ENCODE peak calls at places on chromosomes 11 and 22, in five cellular contexts. R is SK-N-SH, U is MM.1S, A is HCT116, J is GM23248. M is an unnamed sample. For H3K9me2, the result is how much of the 10 kb centered on the place peaks cover.

GRCh38 chr22:50282361-50283144 is 12.4 kb upstream of the MAPK11 start:
- DNase-seq in J (peak), R (no peak), A (peak), U (no peak), M (peak)

GRCh38 chr11:113401718-113402117 is 14.1 kb downstream of the ANKK1 start:
- DNase-seq in R (peak), J (peak), A (peak), U (no peak), M (peak)

GRCh38 chr22:35072939-35073338 is 7.0 kb downstream of the ISX start:
- DNase-seq in R (no peak), J (peak), U (no peak), A (no peak), M (peak)

GRCh38 chr11:1205121-1205986 is 17.5 kb upstream of the MUC5B start:
- DNase-seq in R (peak), A (no peak), U (no peak), J (no peak), M (no peak)

GRCh38 chr22:47918936-47919505 is 1156.6 kb downstream of the TBC1D22A start:
- DNase-seq in A (no peak), R (no peak), U (peak), J (no peak), M (no peak)

GRCh38 chr11:32088117-32088941 is 2.5 kb upstream of the RCN1 start:
- DNase-seq in R (peak), U (peak), A (no peak), J (peak), M (peak)

GRCh38 chr11:792873-793272 is 3.0 kb upstream of the CEND1 start:
- DNase-seq in R (no peak), U (no peak), J (no peak), A (no peak), M (no peak)

GRCh38 chr11:76285397-76285796 is 79.1 kb upstream of the WNT11 start:
- DNase-seq in R (no peak), A (no peak), J (no peak), U (no peak), M (no peak)

GRCh38 chr11:79097279-79097875 is 343.5 kb downstream of the TENM4 start:
- DNase-seq in A (no peak), U (no peak), J (no peak), R (no peak), M (no peak)

GRCh38 chr11:131042711-131043110 is 126.4 kb upstream of the SNX19 start:
- DNase-seq in R (no peak), J (no peak), A (no peak), U (no peak), M (peak)

GRCh38 chr11:78961938-78962701 is 387.5 kb upstream of the NARS2 start:
- DNase-seq in U (no peak), R (peak), A (no peak), J (peak), M (peak)

DNA sequence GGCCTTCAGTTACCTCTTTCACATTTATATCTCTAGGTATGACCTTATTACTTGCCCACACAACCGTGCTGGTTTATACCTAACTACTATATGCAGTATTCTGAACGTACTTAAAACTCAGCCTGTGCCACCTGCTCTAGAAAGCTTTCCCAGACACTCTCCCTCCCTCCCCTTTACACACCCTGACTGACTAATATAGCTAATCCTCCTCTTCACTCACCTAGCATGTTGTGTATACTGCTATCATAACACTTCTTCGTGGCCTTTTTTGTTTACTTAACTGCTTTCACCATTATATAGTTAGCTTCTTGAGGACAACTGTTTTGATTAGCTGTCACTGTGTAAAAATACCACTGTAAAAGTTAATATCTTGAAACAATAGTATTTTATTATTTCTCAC is 23.5 kb downstream of the RNF214 start:
- DNase-seq in J (no peak), U (no peak), R (no peak), A (no peak), M (peak)
- TF ChIP-seq EZH2phosphoT487 in J (no peak), U (no peak), R (no peak), A (no peak), M (no peak)

GRCh38 chr11:62555464-62556092 is 9.0 kb upstream of the AHNAK start:
- DNase-seq in U (peak), J (peak), R (peak), A (no peak), M (peak)
- H3K9ac ChIP-seq in U (peak), J (peak), R (peak), A (peak), M (peak)

GRCh38 chr22:23752750-23753149 is 1.5 kb downstream of the VPREB3 start:
- DNase-seq in A (no peak), U (no peak), J (no peak), R (no peak), M (no peak)

GRCh38 chr22:23751441-23751996 is 607 bp upstream of the ZNF70 start:
- DNase-seq in R (no peak), J (no peak), A (no peak), U (no peak), M (no peak)

GRCh38 chr22:23753371-23753770 is 854 bp downstream of the VPREB3 start:
- DNase-seq in J (no peak), U (no peak), R (no peak), A (no peak), M (no peak)

GRCh38 chr22:23750744-23751440 is at the start of gene ZNF70:
- DNase-seq in R (peak), J (peak), A (peak), U (peak), M (peak)

DNA sequence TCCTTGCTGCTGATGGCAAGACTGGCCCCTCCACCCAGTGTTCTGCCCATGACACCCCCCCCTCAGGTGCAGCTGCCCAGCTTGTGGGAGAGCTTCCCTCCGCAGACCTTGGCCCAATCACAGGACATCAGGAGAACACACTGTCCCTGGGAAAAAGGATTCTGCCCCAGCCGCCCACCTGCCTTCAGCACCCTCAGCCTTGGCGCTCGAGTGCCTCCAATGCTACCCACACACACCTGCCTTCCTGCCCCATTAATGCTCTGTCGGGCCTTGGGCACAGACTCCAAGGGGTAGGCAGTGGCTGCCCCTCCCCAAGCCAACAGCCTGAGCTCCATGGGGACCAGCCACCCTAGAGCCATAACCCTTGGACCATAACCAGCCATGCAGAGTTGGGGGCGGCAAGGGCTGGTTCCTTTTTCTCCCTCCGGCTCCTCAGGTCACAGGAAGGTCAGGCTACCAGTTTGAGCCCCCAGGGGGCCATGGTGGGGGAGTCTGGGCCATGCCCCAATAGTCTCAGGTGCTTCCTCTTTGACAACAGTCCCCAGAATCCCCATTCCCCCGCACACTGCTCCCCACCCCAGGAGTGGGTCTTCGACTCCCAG is 1.3 kb upstream of the ZNF70 start:
- DNase-seq in A (no peak), R (peak), U (no peak), J (no peak), M (no peak)
- H3K9me2 ChIP-seq in A (under half), R (under half), U (under half), J (under half), M (under half)

DNA sequence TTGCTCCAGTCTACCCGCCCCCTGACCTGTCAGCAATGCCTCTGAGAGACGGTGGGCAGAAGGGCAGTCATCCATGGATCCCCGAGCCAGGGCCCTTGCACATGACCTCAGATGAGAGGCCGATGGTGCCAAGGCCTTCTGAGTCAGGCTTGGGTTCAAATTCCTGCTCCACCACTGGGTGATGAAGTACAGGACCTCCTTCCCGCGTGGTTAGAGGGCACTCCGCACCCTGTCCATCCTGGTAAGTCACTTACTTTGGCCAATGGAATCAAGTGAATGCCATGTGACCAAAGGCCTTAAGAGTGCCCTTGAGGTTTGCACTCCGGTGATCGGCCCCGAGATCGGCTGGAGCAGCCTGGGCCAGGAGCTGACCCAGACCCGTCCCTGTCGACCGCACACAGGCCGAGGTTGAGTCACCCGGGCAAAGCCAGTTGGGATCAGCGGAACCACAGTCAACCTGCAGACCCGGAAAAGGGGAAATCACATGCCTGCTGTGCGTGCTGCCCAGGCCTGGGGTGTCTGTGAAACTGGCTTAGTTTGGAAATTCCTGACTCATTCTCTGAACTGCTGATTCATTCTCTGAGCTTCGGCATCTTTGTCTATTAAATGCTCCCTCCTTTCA is 48.9 kb downstream of the RTL6 start:
- DNase-seq in U (no peak), J (peak), R (no peak), A (no peak), M (peak)
- TF ChIP-seq EZH2phosphoT487 in U (no peak), J (no peak), R (no peak), A (no peak), M (no peak)

GRCh38 chr11:35038211-35038930 is 100.6 kb upstream of the CD44 start:
- DNase-seq in U (no peak), J (no peak), R (peak), A (no peak), M (peak)

GRCh38 chr11:35033011-35033410 is 106.0 kb upstream of the CD44 start:
- DNase-seq in J (no peak), U (no peak), R (no peak), A (no peak), M (no peak)

GRCh38 chr11:35034401-35034800 is 104.6 kb upstream of the CD44 start:
- DNase-seq in U (no peak), A (no peak), J (no peak), R (no peak), M (no peak)

GRCh38 chr11:35036642-35037041 is 102.3 kb upstream of the CD44 start:
- DNase-seq in R (no peak), U (no peak), A (no peak), J (no peak), M (no peak)

DNA sequence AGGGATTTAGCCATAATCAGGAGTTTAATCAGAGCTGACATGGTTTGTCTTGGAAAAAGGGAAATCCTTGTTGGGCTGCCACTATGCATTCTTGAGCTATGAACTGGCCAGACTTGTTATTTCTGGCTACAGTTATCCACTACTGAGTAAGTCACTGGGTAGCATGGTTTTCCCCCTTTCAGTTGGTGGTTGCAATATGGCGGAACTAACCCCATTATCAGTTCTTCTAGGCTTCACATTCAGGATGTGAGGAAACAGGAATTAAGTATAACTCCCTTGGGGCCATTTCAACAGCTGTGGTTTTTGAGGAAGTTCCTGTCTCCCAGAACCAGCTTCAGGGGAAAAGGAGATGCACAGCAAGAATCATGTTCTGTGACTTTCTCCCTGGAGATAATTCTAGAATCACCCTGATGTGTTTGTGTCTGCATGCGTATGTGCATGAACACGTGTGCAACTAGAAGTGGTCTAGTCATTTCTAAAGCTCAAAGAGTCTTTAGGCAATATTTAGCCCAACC is 103.0 kb upstream of the CD44 start:
- DNase-seq in A (no peak), U (no peak), R (no peak), J (peak), M (peak)
- H3K9ac ChIP-seq in A (no peak), U (no peak), R (no peak), J (peak), M (no peak)

GRCh38 chr11:132901638-132902610 is 630.4 kb downstream of the OPCML start:
- DNase-seq in R (no peak), U (no peak), J (peak), A (no peak), M (no peak)

GRCh38 chr11:132898021-132898420 is 634.3 kb downstream of the OPCML start:
- DNase-seq in J (no peak), A (no peak), U (no peak), R (no peak), M (no peak)

GRCh38 chr11:132894598-132894997 is 637.7 kb downstream of the OPCML start:
- DNase-seq in R (no peak), U (no peak), A (no peak), J (no peak), M (no peak)

GRCh38 chr11:132895340-132895739 is 637.0 kb downstream of the OPCML start:
- DNase-seq in R (no peak), A (no peak), J (peak), U (no peak), M (no peak)

DNA sequence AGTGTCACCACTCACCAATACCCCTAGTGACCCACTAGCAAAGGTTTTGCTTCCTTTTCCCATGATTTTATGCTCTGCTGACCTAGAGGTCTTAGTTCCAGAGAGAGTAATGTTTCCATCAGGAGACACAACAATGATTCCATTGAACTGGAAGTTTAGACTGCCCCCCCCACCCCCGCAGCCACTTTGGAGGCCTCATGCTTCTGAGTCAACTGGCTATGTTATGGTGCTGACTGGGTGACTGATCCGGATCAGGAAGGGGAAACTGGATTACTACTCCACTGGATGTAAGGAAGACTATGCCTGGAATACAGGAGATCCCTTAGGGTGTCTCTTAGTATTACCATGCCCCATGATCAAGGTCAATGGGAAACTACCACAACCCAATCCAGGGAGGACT is 633.6 kb downstream of the OPCML start:
- DNase-seq in R (no peak), U (no peak), J (no peak), A (no peak), M (no peak)
- H3K9me2 ChIP-seq in R (under half), U (under half), J (under half), A (under half), M (under half)

GRCh38 chr22:24992946-24993345 is 40.4 kb downstream of the KIAA1671 start:
- DNase-seq in J (no peak), R (no peak), A (no peak), U (no peak), M (no peak)

GRCh38 chr22:24997023-24997422 is 44.5 kb downstream of the KIAA1671 start:
- DNase-seq in J (no peak), U (no peak), A (no peak), R (no peak), M (no peak)

GRCh38 chr22:24995649-24996180 is 43.2 kb downstream of the KIAA1671 start:
- DNase-seq in R (no peak), A (no peak), J (no peak), U (no peak), M (no peak)

GRCh38 chr22:24994070-24994763 is 41.7 kb downstream of the KIAA1671 start:
- DNase-seq in A (peak), R (no peak), J (peak), U (no peak), M (peak)

DNA sequence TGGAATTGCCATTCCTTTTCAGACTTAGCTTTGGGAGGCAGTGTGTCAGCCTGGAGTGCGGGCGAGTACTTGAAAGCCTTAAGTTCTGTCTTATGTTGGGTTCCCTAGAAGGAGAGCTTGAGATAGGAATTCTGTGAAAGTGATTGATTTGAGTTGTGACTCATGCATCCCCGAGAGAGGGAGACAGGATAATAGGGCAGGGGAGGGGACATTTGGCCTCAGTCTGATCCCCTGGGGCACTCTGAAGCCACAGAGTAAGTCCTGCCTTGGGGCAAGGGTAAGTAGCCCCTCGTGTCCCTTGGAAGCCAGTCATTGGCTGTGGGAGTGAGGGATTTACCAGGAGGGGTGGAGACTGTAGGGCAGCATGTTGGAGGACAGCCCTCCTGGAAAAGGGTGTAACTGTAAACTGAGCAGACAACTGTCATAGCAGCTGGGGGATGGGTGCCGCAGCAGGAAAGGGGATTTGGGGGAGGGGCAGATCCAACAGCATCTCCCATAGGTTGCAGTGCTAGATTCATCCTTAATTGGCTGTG is 44.0 kb downstream of the KIAA1671 start:
- DNase-seq in J (peak), A (peak), R (peak), U (no peak), M (peak)
- TF ChIP-seq EZH2phosphoT487 in J (no peak), A (no peak), R (no peak), U (no peak), M (no peak)